ENCODE peak calls at places on chromosomes 1 and 21, in eight cellular contexts. One of them, this sample, is unnamed.

GRCh38 chr21:29078884-29079765 is 5.7 kb upstream of the CCT8 start:
- DNase-seq in NCI-H1436: no peak
- DNase-seq in T-cell: peak; percentile 9
- DNase-seq in adrenal gland: peak; percentile 55
- DNase-seq in left ventricle myocardium inferior: no peak
- DNase-seq in WTC11: no peak
- DNase-seq in endothelial cell: no peak
- DNase-seq in AG20443: no peak
- DNase-seq in this sample: no peak

GRCh38 chr1:109782514-109782913 is 18.8 kb upstream of the EPS8L3 start:
- DNase-seq in WTC11: peak; percentile 31
- DNase-seq in endothelial cell: no peak
- DNase-seq in T-cell: no peak
- DNase-seq in left ventricle myocardium inferior: peak; percentile 4
- DNase-seq in adrenal gland: no peak
- DNase-seq in AG20443: peak; percentile 56
- DNase-seq in NCI-H1436: no peak
- DNase-seq in this sample: no peak

GRCh38 chr1:246219508-246220030 is 287.5 kb downstream of the SMYD3 start:
- DNase-seq in endothelial cell: no peak
- DNase-seq in left ventricle myocardium inferior: no peak
- DNase-seq in NCI-H1436: peak; percentile 78
- DNase-seq in T-cell: no peak
- DNase-seq in adrenal gland: no peak
- DNase-seq in AG20443: peak; percentile 9
- DNase-seq in WTC11: no peak
- DNase-seq in this sample: no peak

GRCh38 chr1:116852367-116852766 is 57.3 kb upstream of the PTGFRN start:
- DNase-seq in NCI-H1436: no peak
- DNase-seq in AG20443: no peak
- DNase-seq in left ventricle myocardium inferior: no peak
- DNase-seq in T-cell: no peak
- DNase-seq in adrenal gland: no peak
- DNase-seq in WTC11: no peak
- DNase-seq in endothelial cell: no peak
- DNase-seq in this sample: no peak

GRCh38 chr21:45257673-45258341 is 29.9 kb downstream of the POFUT2 start:
- DNase-seq in left ventricle myocardium inferior: no peak
- DNase-seq in NCI-H1436: no peak
- DNase-seq in AG20443: no peak
- DNase-seq in adrenal gland: no peak
- DNase-seq in T-cell: no peak
- DNase-seq in WTC11: no peak
- DNase-seq in endothelial cell: no peak
- DNase-seq in this sample: no peak

GRCh38 chr1:33007190-33008050 is 29.3 kb downstream of the AK2 start:
- DNase-seq in NCI-H1436: peak; percentile 28
- DNase-seq in adrenal gland: peak; percentile 47
- DNase-seq in endothelial cell: peak; percentile 18
- DNase-seq in left ventricle myocardium inferior: no peak
- DNase-seq in WTC11: no peak
- DNase-seq in AG20443: peak; percentile 95
- DNase-seq in T-cell: no peak
- DNase-seq in this sample: peak; percentile 79

GRCh38 chr1:246428542-246429308 is 78.4 kb downstream of the SMYD3 start:
- DNase-seq in NCI-H1436: no peak
- DNase-seq in left ventricle myocardium inferior: no peak
- DNase-seq in WTC11: no peak
- DNase-seq in endothelial cell: no peak
- DNase-seq in adrenal gland: no peak
- DNase-seq in AG20443: peak; percentile 73
- DNase-seq in T-cell: no peak
- DNase-seq in this sample: no peak

GRCh38 chr21:43192501-43193081 is 23.8 kb downstream of the CRYAA start:
- DNase-seq in endothelial cell: no peak
- DNase-seq in left ventricle myocardium inferior: no peak
- DNase-seq in NCI-H1436: no peak
- DNase-seq in T-cell: no peak
- DNase-seq in AG20443: no peak
- DNase-seq in WTC11: peak; percentile 7
- DNase-seq in adrenal gland: peak; percentile 9
- DNase-seq in this sample: no peak

GRCh38 chr1:13543927-13544556 is 30.2 kb upstream of the LRRC38 start:
- DNase-seq in left ventricle myocardium inferior: peak; percentile 60
- DNase-seq in T-cell: no peak
- DNase-seq in WTC11: peak; percentile 13
- DNase-seq in endothelial cell: peak; percentile 7
- DNase-seq in adrenal gland: peak; percentile 68
- DNase-seq in NCI-H1436: no peak
- DNase-seq in AG20443: peak; percentile 84
- DNase-seq in this sample: peak; percentile 20

GRCh38 chr1:47460456-47460855 is 22.6 kb downstream of the FOXD2 start:
- DNase-seq in T-cell: no peak
- DNase-seq in NCI-H1436: no peak
- DNase-seq in endothelial cell: no peak
- DNase-seq in left ventricle myocardium inferior: no peak
- DNase-seq in AG20443: no peak
- DNase-seq in adrenal gland: no peak
- DNase-seq in WTC11: no peak
- DNase-seq in this sample: no peak

GRCh38 chr1:229225331-229225782 is 45.6 kb upstream of the RAB4A start:
- DNase-seq in T-cell: no peak
- DNase-seq in adrenal gland: no peak
- DNase-seq in AG20443: no peak
- DNase-seq in left ventricle myocardium inferior: no peak
- DNase-seq in WTC11: no peak
- DNase-seq in endothelial cell: no peak
- DNase-seq in NCI-H1436: no peak
- DNase-seq in this sample: no peak

GRCh38 chr1:2091611-2092604 is 41.7 kb downstream of the PRKCZ start:
- DNase-seq in T-cell: no peak
- DNase-seq in adrenal gland: no peak
- DNase-seq in endothelial cell: peak; percentile 83
- DNase-seq in left ventricle myocardium inferior: peak; percentile 50
- DNase-seq in WTC11: peak; percentile 83
- DNase-seq in AG20443: peak; percentile 77
- DNase-seq in NCI-H1436: no peak
- DNase-seq in this sample: peak; percentile 9

GRCh38 chr1:207013321-207014085 is 19.1 kb downstream of the C1orf116 start:
- DNase-seq in NCI-H1436: no peak
- DNase-seq in T-cell: no peak
- DNase-seq in WTC11: no peak
- DNase-seq in AG20443: no peak
- DNase-seq in adrenal gland: no peak
- DNase-seq in endothelial cell: no peak
- DNase-seq in left ventricle myocardium inferior: no peak
- DNase-seq in this sample: no peak

GRCh38 chr1:25061596-25061995 is 131.5 kb upstream of the RUNX3 start:
- DNase-seq in AG20443: no peak
- DNase-seq in endothelial cell: no peak
- DNase-seq in NCI-H1436: no peak
- DNase-seq in adrenal gland: no peak
- DNase-seq in T-cell: no peak
- DNase-seq in left ventricle myocardium inferior: no peak
- DNase-seq in WTC11: no peak
- DNase-seq in this sample: no peak

GRCh38 chr1:116664366-116664983 is 3.1 kb downstream of the IGSF3 start:
- DNase-seq in WTC11: no peak
- DNase-seq in endothelial cell: no peak
- DNase-seq in T-cell: no peak
- DNase-seq in AG20443: no peak
- DNase-seq in NCI-H1436: no peak
- DNase-seq in left ventricle myocardium inferior: no peak
- DNase-seq in adrenal gland: no peak
- DNase-seq in this sample: no peak

GRCh38 chr1:41557751-41558455 is 73.4 kb upstream of the EDN2 start:
- DNase-seq in WTC11: no peak
- DNase-seq in adrenal gland: no peak
- DNase-seq in left ventricle myocardium inferior: no peak
- DNase-seq in T-cell: no peak
- DNase-seq in endothelial cell: no peak
- DNase-seq in AG20443: no peak
- DNase-seq in NCI-H1436: no peak
- DNase-seq in this sample: no peak

GRCh38 chr1:179003474-179004066 is 22.1 kb upstream of the FAM20B start:
- DNase-seq in endothelial cell: no peak
- DNase-seq in NCI-H1436: no peak
- DNase-seq in WTC11: no peak
- DNase-seq in AG20443: peak; percentile 0
- DNase-seq in adrenal gland: no peak
- DNase-seq in T-cell: no peak
- DNase-seq in left ventricle myocardium inferior: no peak
- DNase-seq in this sample: no peak

GRCh38 chr1:26848947-26849774 is 13.8 kb upstream of the SFN start:
- DNase-seq in NCI-H1436: no peak
- DNase-seq in WTC11: no peak
- DNase-seq in endothelial cell: no peak
- DNase-seq in adrenal gland: peak; percentile 71
- DNase-seq in AG20443: peak; percentile 87
- DNase-seq in left ventricle myocardium inferior: no peak
- DNase-seq in T-cell: no peak
- DNase-seq in this sample: peak; percentile 95

GRCh38 chr1:62530516-62531154 is 66.7 kb upstream of the ANGPTL3 start:
- DNase-seq in adrenal gland: peak; percentile 41
- DNase-seq in NCI-H1436: no peak
- DNase-seq in endothelial cell: peak; percentile 64
- DNase-seq in left ventricle myocardium inferior: peak; percentile 18
- DNase-seq in AG20443: peak; percentile 42
- DNase-seq in T-cell: no peak
- DNase-seq in WTC11: peak; percentile 79
- DNase-seq in this sample: peak; percentile 67

GRCh38 chr1:200028586-200029034 is 1.1 kb downstream of the NR5A2 start:
- DNase-seq in adrenal gland: no peak
- DNase-seq in WTC11: no peak
- DNase-seq in T-cell: no peak
- DNase-seq in left ventricle myocardium inferior: no peak
- DNase-seq in endothelial cell: no peak
- DNase-seq in AG20443: no peak
- DNase-seq in NCI-H1436: no peak
- DNase-seq in this sample: no peak

GRCh38 chr1:17060129-17060868 is 6.5 kb upstream of the SDHB start:
- DNase-seq in left ventricle myocardium inferior: no peak
- DNase-seq in T-cell: no peak
- DNase-seq in adrenal gland: no peak
- DNase-seq in endothelial cell: no peak
- DNase-seq in NCI-H1436: no peak
- DNase-seq in AG20443: no peak
- DNase-seq in WTC11: no peak
- DNase-seq in this sample: no peak

GRCh38 chr21:28423521-28423920 is 569.2 kb downstream of the LTN1 start:
- DNase-seq in left ventricle myocardium inferior: no peak
- DNase-seq in adrenal gland: no peak
- DNase-seq in AG20443: no peak
- DNase-seq in T-cell: no peak
- DNase-seq in NCI-H1436: no peak
- DNase-seq in endothelial cell: no peak
- DNase-seq in WTC11: no peak
- DNase-seq in this sample: no peak

GRCh38 chr1:15764269-15764764 is 5.7 kb downstream of the FBLIM1 start:
- DNase-seq in WTC11: no peak
- DNase-seq in T-cell: no peak
- DNase-seq in adrenal gland: no peak
- DNase-seq in endothelial cell: no peak
- DNase-seq in AG20443: no peak
- DNase-seq in NCI-H1436: no peak
- DNase-seq in left ventricle myocardium inferior: no peak
- DNase-seq in this sample: no peak

GRCh38 chr1:158652721-158653334 is 33.7 kb downstream of the SPTA1 start:
- DNase-seq in endothelial cell: no peak
- DNase-seq in left ventricle myocardium inferior: no peak
- DNase-seq in T-cell: no peak
- DNase-seq in adrenal gland: no peak
- DNase-seq in NCI-H1436: no peak
- DNase-seq in AG20443: no peak
- DNase-seq in WTC11: no peak
- DNase-seq in this sample: no peak

GRCh38 chr1:203169770-203170520 is 5.7 kb downstream of the MYBPH start:
- DNase-seq in AG20443: no peak
- DNase-seq in left ventricle myocardium inferior: no peak
- DNase-seq in T-cell: no peak
- DNase-seq in WTC11: no peak
- DNase-seq in NCI-H1436: no peak
- DNase-seq in endothelial cell: no peak
- DNase-seq in adrenal gland: no peak
- DNase-seq in this sample: no peak

GRCh38 chr1:26909951-26910342 is 3.8 kb downstream of the NR0B2 start:
- DNase-seq in WTC11: no peak
- DNase-seq in T-cell: no peak
- DNase-seq in endothelial cell: no peak
- DNase-seq in left ventricle myocardium inferior: no peak
- DNase-seq in AG20443: no peak
- DNase-seq in adrenal gland: no peak
- DNase-seq in NCI-H1436: no peak
- DNase-seq in this sample: no peak

This sample was measured in A549.